ENCODE peak calls at places on chromosomes 2 and 18, in ten cellular contexts. J is fibroblast of mammary gland, D is fibroblast of pulmonary artery, S is progenitor cell of endocrine pancreas, R is MM.1S, B is nephron progenitor cell, G is RWPE1, A is astrocyte of the spinal cord, K is HCT116, N is stomach. T is an unnamed sample.
A peak's percentile ranks its signal among the peaks of the same experiment; 100 is the strongest.

GRCh38 chr2:239017491-239018098 is 169.7 kb downstream of the TWIST2 start:
- DNase-seq in N (no peak), R (no peak), B (no peak), J (no peak), K (no peak), G (no peak), D (no peak), A (no peak), S (no peak), T (no peak)

GRCh38 chr2:33292063-33292462 is 184.4 kb upstream of the RASGRP3 start:
- DNase-seq in J (no peak), K (no peak), A (no peak), R (no peak), S (no peak), D (no peak), G (no peak), N (no peak), B (no peak), T (no peak)

GRCh38 chr2:191006997-191007604 is 6.9 kb downstream of the STAT1 start:
- DNase-seq in G (no peak), N (no peak), J (no peak), S (no peak), K (no peak), B (no peak), R (no peak), D (no peak), A (no peak), T (no peak)

GRCh38 chr18:11042247-11042646 is 107.1 kb downstream of the PIEZO2 start:
- DNase-seq in S (no peak), N (no peak), D (peak; percentile 71), R (no peak), J (no peak), A (peak; percentile 18), B (no peak), G (no peak), K (no peak), T (no peak)

GRCh38 chr2:236887519-236887918 is 198.2 kb upstream of the COPS8 start:
- DNase-seq in N (no peak), R (no peak), J (no peak), A (peak; percentile 52), D (peak; percentile 62), G (no peak), S (no peak), K (no peak), B (no peak), T (no peak)

GRCh38 chr18:63708650-63709049 is 5.9 kb downstream of the SERPINB11 start:
- DNase-seq in A (peak; percentile 78), J (peak; percentile 79), S (no peak), D (peak; percentile 9), N (no peak), B (no peak), K (no peak), G (no peak), R (no peak), T (no peak)

GRCh38 chr18:67783215-67783946 is 266.9 kb upstream of the DSEL start:
- DNase-seq in A (peak; percentile 89), D (peak; percentile 89), J (peak; percentile 94), R (no peak), K (no peak), G (peak; percentile 79), S (no peak), B (no peak), N (no peak), T (no peak)

GRCh38 chr2:27498975-27499374 is 2.3 kb downstream of the GCKR start:
- DNase-seq in J (no peak), N (no peak), G (no peak), R (no peak), K (no peak), D (no peak), S (no peak), A (no peak), B (no peak), T (no peak)

GRCh38 chr2:120520929-120521912 is 175.3 kb downstream of the INHBB start:
- DNase-seq in G (peak; percentile 24), B (peak; percentile 54), K (peak; percentile 47), D (peak; percentile 61), J (peak; percentile 43), A (peak; percentile 15), S (peak; percentile 30), N (peak; percentile 67), R (no peak), T (peak; percentile 64)

GRCh38 chr2:115910270-115910669 is 1467.8 kb downstream of the DPP10 start:
- DNase-seq in B (peak; percentile 3), D (no peak), J (no peak), A (no peak), N (no peak), K (no peak), S (no peak), G (peak; percentile 1), R (no peak), T (no peak)
- TF ChIP-seq CTCF in B (peak; percentile 35), D (no peak), J (no peak), A (no peak), N (no peak), K (no peak), S (peak; percentile 68), G (no peak), R (no peak), T (peak; percentile 62)

GRCh38 chr2:177629357-177630000 is 236.9 kb downstream of the AGPS start:
- DNase-seq in G (no peak), N (no peak), D (no peak), K (no peak), J (no peak), B (no peak), S (no peak), R (peak; percentile 59), A (no peak), T (no peak)
- TF ChIP-seq CTCF in G (no peak), N (no peak), D (no peak), K (no peak), J (no peak), B (no peak), S (no peak), R (no peak), A (no peak), T (no peak)

GRCh38 chr2:65130440-65131175 is 702 bp upstream of the RAB1A start:
- DNase-seq in B (no peak), K (no peak), D (no peak), J (no peak), A (no peak), N (no peak), S (no peak), G (no peak), R (no peak), T (no peak)
- TF ChIP-seq CTCF in B (no peak), K (no peak), D (no peak), J (no peak), A (no peak), N (peak; percentile 3), S (peak; percentile 4), G (no peak), R (no peak), T (peak; percentile 22)

DNA sequence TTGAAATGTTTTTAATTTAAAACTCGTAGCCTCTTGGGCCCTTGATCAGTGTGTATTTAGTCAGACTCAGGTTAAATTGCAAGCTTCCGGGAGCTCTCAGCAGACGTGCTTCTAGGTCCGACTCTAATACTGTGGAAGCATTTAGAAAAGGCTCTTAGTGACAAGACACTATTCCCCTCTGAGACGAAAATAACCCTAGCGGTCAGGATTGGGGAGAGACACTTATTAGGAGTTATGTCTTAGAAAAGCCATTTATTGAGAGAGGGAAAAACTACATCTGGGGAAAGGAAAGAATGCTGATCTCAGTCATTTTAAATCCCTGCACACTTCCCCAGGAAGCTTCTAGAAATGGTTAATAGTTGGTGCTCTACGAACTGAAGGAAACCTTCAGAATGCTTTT is 110.5 kb upstream of the NCK2 start:
- DNase-seq in B (no peak), J (no peak), G (no peak), N (no peak), S (no peak), D (no peak), A (no peak), R (no peak), K (no peak), T (no peak)
- TF ChIP-seq CTCF in B (no peak), J (no peak), G (no peak), N (no peak), S (no peak), D (no peak), A (no peak), R (no peak), K (no peak), T (no peak)

T was measured in glutamatergic neuron.